ENCODE peak calls at places on chromosome 21, in four cellular contexts. H is IMR-90, R is H1, B is GM12878. W is an unnamed sample.

GRCh38 chr21:31909772-31910470 is 37.1 kb downstream of the HUNK start:
- DNase-seq in H (no peak), R (no peak), B (no peak), W (no peak)

GRCh38 chr21:31185663-31186062 is 147.4 kb upstream of the KRTAP19-8 start:
- DNase-seq in H (no peak), R (no peak), B (no peak), W (no peak)

GRCh38 chr21:43667191-43667904 is 8.0 kb downstream of the RRP1B start:
- DNase-seq in H (peak), R (no peak), B (no peak), W (no peak)

GRCh38 chr21:17387030-17387617 is 125.7 kb upstream of the CXADR start:
- DNase-seq in H (peak), R (no peak), B (peak), W (peak)

GRCh38 chr21:17610862-17611261 is 1.8 kb downstream of the BTG3 start:
- DNase-seq in H (peak), R (no peak), B (no peak), W (peak)

GRCh38 chr21:32096411-32096810 is 182.4 kb downstream of the MIS18A start:
- DNase-seq in H (no peak), R (peak), B (no peak), W (peak)

GRCh38 chr21:45110873-45111624 is 36.7 kb downstream of the ADARB1 start:
- DNase-seq in H (no peak), R (no peak), B (no peak), W (peak)

GRCh38 chr21:45244799-45245340 is 42.8 kb downstream of the POFUT2 start:
- DNase-seq in H (no peak), R (no peak), B (no peak), W (no peak)

GRCh38 chr21:33115586-33116541 is 45.9 kb downstream of the OLIG1 start:
- DNase-seq in H (no peak), R (no peak), B (no peak), W (no peak)

GRCh38 chr21:34639882-34640788 is 25.2 kb upstream of the RCAN1 start:
- DNase-seq in H (peak), R (no peak), B (peak), W (peak)

GRCh38 chr21:39003982-39004775 is 179.1 kb downstream of the PSMG1 start:
- DNase-seq in H (peak), R (no peak), B (no peak), W (no peak)

GRCh38 chr21:26177187-26177586 is 6.6 kb upstream of the APP start:
- DNase-seq in H (no peak), R (no peak), B (no peak), W (no peak)

GRCh38 chr21:39422468-39423241 is 22.9 kb downstream of the LCA5L start:
- DNase-seq in H (no peak), R (no peak), B (peak), W (no peak)

GRCh38 chr21:45161039-45161945 is 86.9 kb downstream of the ADARB1 start:
- DNase-seq in H (no peak), R (no peak), B (no peak), W (no peak)

GRCh38 chr21:34029724-34030528 is 43.5 kb upstream of the MRPS6 start:
- DNase-seq in H (peak), R (peak), B (peak), W (peak)

GRCh38 chr21:44706706-44707615 is 4.4 kb downstream of the TSPEAR start:
- DNase-seq in H (no peak), R (peak), B (no peak), W (no peak)

GRCh38 chr21:38914531-38915385 is 109.0 kb downstream of the ETS2 start:
- DNase-seq in H (peak), R (peak), B (no peak), W (no peak)

GRCh38 chr21:17250651-17251294 is 262.1 kb upstream of the CXADR start:
- DNase-seq in H (no peak), R (no peak), B (no peak), W (no peak)

GRCh38 chr21:44755227-44755626 is 43.9 kb upstream of the TSPEAR start:
- DNase-seq in H (no peak), R (no peak), B (no peak), W (peak)

GRCh38 chr21:45325206-45326168 is 37.8 kb upstream of the POFUT2 start:
- DNase-seq in H (no peak), R (no peak), B (no peak), W (no peak)

GRCh38 chr21:34200288-34200905 is 127.0 kb downstream of the MRPS6 start:
- DNase-seq in H (no peak), R (no peak), B (no peak), W (no peak)

GRCh38 chr21:39127506-39127905 is 55.7 kb downstream of the PSMG1 start:
- DNase-seq in H (no peak), R (peak), B (no peak), W (no peak)

GRCh38 chr21:43884012-43884860 is 19.2 kb downstream of the AGPAT3 start:
- DNase-seq in H (no peak), R (no peak), B (no peak), W (peak)

GRCh38 chr21:39655589-39655988 is 42.8 kb downstream of the B3GALT5 start:
- DNase-seq in H (no peak), R (no peak), B (no peak), W (no peak)

GRCh38 chr21:43767980-43768867 is 7.9 kb downstream of the CSTB start:
- DNase-seq in H (peak), R (peak), B (no peak), W (peak)

GRCh38 chr21:17466166-17466565 is 46.7 kb upstream of the CXADR start:
- DNase-seq in H (peak), R (no peak), B (no peak), W (no peak)

GRCh38 chr21:43921979-43922945 is 57.2 kb downstream of the AGPAT3 start:
- DNase-seq in H (peak), R (no peak), B (peak), W (peak)

GRCh38 chr21:17444828-17445227 is 68.0 kb upstream of the CXADR start:
- DNase-seq in H (no peak), R (no peak), B (no peak), W (no peak)

GRCh38 chr21:44065428-44065827 is 41.8 kb upstream of the PWP2 start:
- DNase-seq in H (peak), R (no peak), B (no peak), W (no peak)

GRCh38 chr21:20040768-20041167 is 957.4 kb upstream of the NCAM2 start:
- DNase-seq in H (no peak), R (no peak), B (no peak), W (no peak)

GRCh38 chr21:16568661-16569060 is 838.9 kb downstream of the USP25 start:
- DNase-seq in H (no peak), R (no peak), B (no peak), W (no peak)

GRCh38 chr21:44085491-44086321 is 21.5 kb upstream of the PWP2 start:
- DNase-seq in H (no peak), R (peak), B (no peak), W (no peak)

GRCh38 chr21:44838038-44838895 is 20.4 kb upstream of the SUMO3 start:
- DNase-seq in H (no peak), R (no peak), B (no peak), W (no peak)

GRCh38 chr21:31656199-31657095 is 3.0 kb upstream of the SOD1 start:
- DNase-seq in H (peak), R (no peak), B (no peak), W (no peak)

DNA sequence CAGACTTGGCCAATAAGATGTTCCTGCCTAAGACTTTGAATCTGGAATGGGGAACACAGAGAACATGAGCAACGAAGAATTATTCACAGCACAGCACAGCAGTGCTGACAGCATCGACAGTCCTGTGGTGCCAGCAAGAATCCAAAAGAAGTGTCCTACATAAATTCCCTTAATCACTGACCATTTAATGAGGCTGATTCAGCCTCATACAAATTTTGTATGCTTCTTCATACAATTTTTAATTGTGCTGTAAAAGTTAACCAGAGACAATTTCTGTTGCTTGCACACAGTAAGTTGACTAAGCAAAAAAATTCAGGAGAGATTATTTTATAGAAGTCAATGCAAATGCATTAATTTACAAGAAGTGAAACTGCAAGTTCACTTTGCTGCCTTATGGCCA is 856.0 kb downstream of the LTN1 start:
- DNase-seq in H (no peak), R (no peak), B (no peak), W (no peak)
- TF ChIP-seq CHD1 in H (no peak), R (no peak), B (no peak), W (no peak)

GRCh38 chr21:30166705-30167104 is at the start of gene CLDN17:
- DNase-seq in H (no peak), R (no peak), B (no peak), W (no peak)

GRCh38 chr21:30168086-30168485 is 1.5 kb upstream of the CLDN17 start:
- DNase-seq in H (no peak), R (no peak), B (no peak), W (no peak)

GRCh38 chr21:30166171-30166570 is 434 bp downstream of the CLDN17 start:
- DNase-seq in H (no peak), R (no peak), B (no peak), W (no peak)

GRCh38 chr21:30164796-30165195 is 1.8 kb downstream of the CLDN17 start:
- DNase-seq in H (no peak), R (no peak), B (no peak), W (no peak)
- TF ChIP-seq CHD1 in H (no peak), R (no peak), B (no peak), W (no peak)

GRCh38 chr21:46489800-46490199 is 31.1 kb downstream of the DIP2A start:
- DNase-seq in H (no peak), R (no peak), B (no peak), W (no peak)

GRCh38 chr21:46489162-46489663 is 30.5 kb downstream of the DIP2A start:
- DNase-seq in H (no peak), R (no peak), B (no peak), W (no peak)

GRCh38 chr21:46493828-46494227 is 35.1 kb downstream of the DIP2A start:
- DNase-seq in H (no peak), R (no peak), B (no peak), W (no peak)

GRCh38 chr21:46492851-46493250 is 34.2 kb downstream of the DIP2A start:
- DNase-seq in H (no peak), R (no peak), B (no peak), W (no peak)

DNA sequence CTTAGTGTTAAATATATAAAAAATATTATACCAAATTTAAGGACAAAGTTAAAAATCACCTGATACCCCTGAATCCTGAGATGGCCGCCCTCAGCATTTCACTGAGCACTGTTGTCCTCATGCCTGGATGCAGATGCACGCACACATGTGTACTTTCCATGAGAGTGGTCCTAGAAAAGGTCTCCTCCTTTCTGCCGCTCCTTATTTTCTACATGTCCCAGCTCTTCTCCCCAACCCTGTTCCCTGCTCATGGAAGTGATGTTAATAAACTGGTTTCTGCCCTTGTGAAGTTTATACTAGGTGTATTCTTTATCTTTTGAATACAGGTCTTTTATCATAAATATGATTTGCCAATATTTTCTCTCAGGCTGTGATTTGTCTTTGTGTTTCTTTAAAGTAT is 32.9 kb downstream of the DIP2A start:
- DNase-seq in H (no peak), R (no peak), B (no peak), W (no peak)
- TF ChIP-seq CHD1 in H (no peak), R (no peak), B (no peak), W (no peak)

DNA sequence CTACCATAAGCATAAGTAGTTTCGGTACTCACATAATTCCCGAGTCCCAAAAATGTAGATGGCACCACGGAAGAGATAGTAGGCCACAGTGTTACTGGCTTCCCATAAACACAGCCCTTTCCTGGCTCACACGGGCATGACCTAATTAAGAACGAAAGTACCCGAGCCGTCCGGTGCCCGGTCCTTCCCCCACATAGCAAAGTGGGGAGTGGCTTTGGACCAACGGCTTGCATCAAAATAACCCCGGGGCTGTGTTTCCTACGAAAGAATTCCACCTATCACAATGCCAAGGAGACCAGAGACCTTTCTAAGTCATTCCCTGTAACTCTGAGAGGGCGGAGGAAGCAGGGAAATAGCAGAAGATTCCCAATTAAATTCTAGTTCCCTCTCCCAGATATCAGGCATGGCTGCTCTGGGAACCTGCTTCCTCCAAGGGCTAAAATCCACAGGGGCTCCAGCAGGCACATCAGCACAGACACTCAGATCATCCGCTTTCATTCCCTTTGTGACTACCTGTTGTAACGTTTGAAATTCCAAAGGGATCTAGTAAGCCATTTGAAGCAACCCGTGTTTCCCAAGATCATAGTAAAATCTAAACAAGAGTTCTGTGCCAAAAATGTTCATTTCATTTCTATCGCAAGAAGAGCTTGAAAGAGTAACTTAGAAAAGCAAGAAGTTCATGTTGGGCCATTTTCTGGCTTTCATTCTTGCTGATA is at the start of gene TMPRSS3:
- DNase-seq in H (no peak), R (no peak), B (no peak), W (no peak)
- TF ChIP-seq CHD1 in H (no peak), R (no peak), B (no peak), W (no peak)

DNA sequence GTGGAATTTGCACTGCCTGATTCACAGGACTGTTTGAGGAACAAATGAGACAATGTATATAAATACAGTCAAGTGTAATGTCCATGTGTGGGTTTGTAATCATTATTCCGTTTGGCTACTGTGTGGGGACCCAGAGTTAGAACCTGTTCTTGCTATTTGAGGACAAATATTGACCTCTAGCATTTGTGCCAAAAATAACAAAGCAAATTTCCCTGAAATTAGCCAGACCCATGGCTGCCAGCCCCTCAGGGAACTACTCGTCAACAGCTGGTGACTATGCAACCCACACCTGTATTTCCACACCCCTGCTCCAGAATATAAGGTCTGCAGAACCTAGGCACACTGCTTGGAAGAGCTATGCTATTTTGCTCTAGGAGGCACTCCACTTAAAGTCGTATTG is 70.7 kb downstream of the KCNJ6 start:
- DNase-seq in H (no peak), R (no peak), B (no peak), W (no peak)
- TF ChIP-seq CHD1 in H (no peak), R (no peak), B (no peak), W (no peak)

DNA sequence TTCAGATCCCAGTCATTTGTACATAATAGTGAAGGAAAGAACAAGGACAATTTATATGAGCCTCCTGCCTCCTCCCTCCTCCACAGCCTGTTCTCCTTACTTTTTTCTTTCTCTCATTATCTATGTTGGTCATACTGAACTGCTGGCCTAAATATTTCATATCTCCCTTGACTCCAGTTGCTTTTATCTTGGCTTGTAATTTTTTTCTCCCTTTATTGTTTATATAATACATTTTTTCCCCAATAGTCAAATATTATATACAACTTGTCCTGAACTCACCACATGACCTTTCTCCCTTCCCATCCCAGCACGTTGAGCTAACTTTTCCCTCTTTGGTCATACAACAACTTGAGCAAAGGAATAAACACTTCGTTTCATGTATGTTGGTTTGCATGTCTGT is 752.1 kb downstream of the LTN1 start:
- DNase-seq in H (peak), R (no peak), B (no peak), W (no peak)
- TF ChIP-seq CHD1 in H (no peak), R (no peak), B (no peak), W (no peak)

GRCh38 chr21:29102791-29103257 is 27.6 kb upstream of the MAP3K7CL start:
- DNase-seq in H (peak), R (no peak), B (no peak), W (no peak)
- TF ChIP-seq CHD1 in H (no peak), R (no peak), B (no peak), W (no peak)

GRCh38 chr21:35764586-35764985 is 295.7 kb downstream of the SETD4 start:
- DNase-seq in H (no peak), R (no peak), B (no peak), W (no peak)
- TF ChIP-seq CHD1 in H (no peak), R (no peak), B (no peak), W (no peak)

DNA sequence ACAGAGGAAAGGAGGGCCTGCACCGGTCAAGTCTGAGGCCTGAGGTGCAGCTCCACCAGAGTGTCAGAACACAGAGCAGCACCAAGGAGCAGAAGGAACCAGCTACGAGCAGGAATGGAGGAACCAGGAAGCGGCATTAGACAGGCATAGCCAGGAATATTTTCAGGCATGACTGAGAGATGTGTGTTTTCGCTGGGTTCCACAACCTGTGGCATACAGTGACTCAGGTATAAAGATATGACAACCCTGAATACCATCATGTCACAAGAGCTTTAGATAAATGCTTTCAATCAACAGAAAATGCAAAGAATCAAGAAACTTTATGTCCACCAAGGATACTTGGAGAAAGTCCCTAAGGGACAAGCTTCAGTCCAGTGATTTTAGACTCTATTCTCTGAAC is 189.3 kb upstream of the NRIP1 start:
- DNase-seq in H (no peak), R (no peak), B (no peak), W (no peak)
- TF ChIP-seq CHD1 in H (no peak), R (no peak), B (no peak), W (no peak)